ENCODE peak calls at places on chromosomes 6 and 20, in five cellular contexts. A is SK-N-SH, Z is K562, L is HCT116, I is HepG2. H is an unnamed sample. For H3K79me2, the result is how much of the 10 kb centered on the place peaks cover.

GRCh38 chr20:3716195-3716834 is 3.9 kb upstream of the SIGLEC1 start:
- DNase-seq in L (peak), A (peak), I (peak), Z (peak), H (peak)

GRCh38 chr6:17156112-17156921 is 54.5 kb downstream of the STMND1 start:
- DNase-seq in Z (peak), L (peak), I (peak), A (peak), H (peak)

GRCh38 chr6:25715794-25716193 is 38.7 kb upstream of the SLC17A4 start:
- DNase-seq in A (no peak), I (peak), L (no peak), Z (no peak), H (no peak)

GRCh38 chr6:110646419-110646698 is 168.9 kb downstream of the CDK19 start:
- DNase-seq in Z (no peak), L (no peak), I (no peak), A (no peak), H (no peak)

GRCh38 chr6:15077964-15078363 is 167.9 kb upstream of the JARID2 start:
- DNase-seq in Z (no peak), I (no peak), A (no peak), L (no peak), H (no peak)

GRCh38 chr6:35590622-35591066 is 77.9 kb upstream of the TULP1 start:
- DNase-seq in Z (no peak), A (no peak), L (no peak), I (no peak), H (peak)

GRCh38 chr6:157436200-157436943 is 55.4 kb downstream of the ZDHHC14 start:
- DNase-seq in I (no peak), A (no peak), Z (no peak), L (no peak), H (no peak)

GRCh38 chr6:42629845-42630244 is 66.0 kb downstream of the UBR2 start:
- DNase-seq in Z (no peak), A (no peak), I (no peak), L (no peak), H (no peak)

GRCh38 chr6:19715166-19715558 is 122.0 kb upstream of the ID4 start:
- DNase-seq in A (no peak), Z (no peak), I (no peak), L (no peak), H (no peak)

GRCh38 chr6:19024737-19025136 is 637.6 kb downstream of the RNF144B start:
- DNase-seq in L (peak), I (peak), A (peak), Z (no peak), H (no peak)

GRCh38 chr6:166766769-166767168 is 139.7 kb upstream of the RPS6KA2 start:
- DNase-seq in L (no peak), A (no peak), Z (no peak), I (no peak), H (no peak)

GRCh38 chr6:13943943-13944342 is 19.2 kb downstream of the RNF182 start:
- DNase-seq in L (no peak), A (no peak), Z (no peak), I (no peak), H (no peak)

GRCh38 chr20:34546751-34547181 is 11.8 kb upstream of the MAP1LC3A start:
- DNase-seq in L (no peak), A (no peak), I (no peak), Z (no peak), H (no peak)

GRCh38 chr20:51732454-51732791 is 35.8 kb downstream of the ATP9A start:
- DNase-seq in A (no peak), I (no peak), Z (no peak), L (no peak), H (no peak)

GRCh38 chr20:8749101-8749500 is 319.8 kb upstream of the PLCB4 start:
- DNase-seq in L (no peak), A (no peak), Z (no peak), I (no peak), H (no peak)

GRCh38 chr20:1242530-1242929 is 16.7 kb downstream of the RAD21L1 start:
- DNase-seq in I (no peak), L (no peak), A (no peak), Z (peak), H (peak)

GRCh38 chr6:7841781-7842468 is 68.7 kb downstream of the TXNDC5 start:
- DNase-seq in Z (no peak), L (no peak), A (no peak), I (no peak), H (no peak)

GRCh38 chr20:12203981-12204380 is 286.3 kb downstream of the BTBD3 start:
- DNase-seq in A (no peak), I (no peak), Z (no peak), L (no peak), H (no peak)

GRCh38 chr20:44720994-44721784 is 6.0 kb downstream of the CCN5 start:
- DNase-seq in L (peak), Z (no peak), A (no peak), I (no peak), H (peak)

GRCh38 chr20:43752561-43753301 is 25.9 kb upstream of the GTSF1L start:
- DNase-seq in A (no peak), I (no peak), L (no peak), Z (no peak), H (no peak)

GRCh38 chr6:137832110-137832509 is 34.9 kb upstream of the TNFAIP3 start:
- DNase-seq in L (peak), Z (peak), A (no peak), I (no peak), H (no peak)

GRCh38 chr20:10578607-10579006 is 95.2 kb downstream of the JAG1 start:
- DNase-seq in L (peak), I (peak), A (no peak), Z (no peak), H (peak)

GRCh38 chr6:136608991-136609390 is 58.8 kb upstream of the MAP7 start:
- DNase-seq in Z (no peak), L (no peak), I (no peak), A (no peak), H (peak)

GRCh38 chr6:13494137-13494536 is 6.7 kb upstream of the GFOD1 start:
- DNase-seq in Z (no peak), L (no peak), I (no peak), A (no peak), H (no peak)

GRCh38 chr6:144286503-144287393 is 1.6 kb downstream of the UTRN start:
- DNase-seq in L (no peak), A (peak), I (peak), Z (no peak), H (peak)

GRCh38 chr6:7479801-7480266 is 61.6 kb upstream of the DSP start:
- DNase-seq in L (peak), Z (no peak), A (no peak), I (no peak), H (peak)

GRCh38 chr6:71460933-71461332 is 172.3 kb downstream of the OGFRL1 start:
- DNase-seq in A (no peak), Z (no peak), L (no peak), I (no peak), H (no peak)

GRCh38 chr20:49508435-49509199 is 26.1 kb upstream of the KCNB1 start:
- DNase-seq in I (peak), A (peak), Z (peak), L (peak), H (peak)

GRCh38 chr20:36399147-36399968 is 93.2 kb downstream of the DLGAP4 start:
- DNase-seq in Z (peak), A (peak), I (peak), L (peak), H (peak)
- TF ChIP-seq MAX in Z (no peak), A (no peak), I (no peak), L (no peak), H (no peak)

GRCh38 chr6:104957301-104958177 is 632 bp downstream of the LIN28B start:
- DNase-seq in A (no peak), L (no peak), Z (peak), I (peak), H (no peak)
- H3K4me2 ChIP-seq in A (peak), L (no peak), Z (peak), I (peak), H (peak)

GRCh38 chr6:16136536-16137450 is 7.9 kb downstream of the MYLIP start:
- DNase-seq in Z (no peak), L (peak), A (no peak), I (no peak), H (peak)
- H3K79me2 ChIP-seq in Z (half or more), L (under half), A (under half), I (under half), H (half or more)

DNA sequence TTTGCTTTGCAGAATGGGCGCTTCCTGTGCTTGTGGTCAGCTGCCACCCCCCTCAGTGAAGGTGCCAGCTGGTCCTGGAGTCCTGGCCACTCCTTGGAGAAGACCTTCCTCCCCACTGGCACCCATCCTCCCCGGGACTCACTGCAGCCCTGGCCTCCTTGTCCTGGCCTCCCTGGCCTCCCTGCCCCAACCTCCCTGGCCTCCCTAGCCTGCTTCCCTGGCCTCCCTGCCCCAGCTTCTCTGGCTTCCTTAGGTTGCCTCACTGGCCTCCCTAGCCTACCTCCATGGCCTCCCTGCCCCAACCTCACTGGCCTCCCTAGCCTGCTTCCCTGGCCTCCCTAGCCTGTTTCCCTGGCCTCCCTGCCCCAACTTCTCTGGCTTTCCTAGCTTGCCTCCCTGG is 297.8 kb downstream of the CDH4 start:
- DNase-seq in L (no peak), A (no peak), I (no peak), Z (no peak), H (no peak)
- TF ChIP-seq MAX in L (no peak), A (no peak), I (no peak), Z (no peak), H (no peak)

DNA sequence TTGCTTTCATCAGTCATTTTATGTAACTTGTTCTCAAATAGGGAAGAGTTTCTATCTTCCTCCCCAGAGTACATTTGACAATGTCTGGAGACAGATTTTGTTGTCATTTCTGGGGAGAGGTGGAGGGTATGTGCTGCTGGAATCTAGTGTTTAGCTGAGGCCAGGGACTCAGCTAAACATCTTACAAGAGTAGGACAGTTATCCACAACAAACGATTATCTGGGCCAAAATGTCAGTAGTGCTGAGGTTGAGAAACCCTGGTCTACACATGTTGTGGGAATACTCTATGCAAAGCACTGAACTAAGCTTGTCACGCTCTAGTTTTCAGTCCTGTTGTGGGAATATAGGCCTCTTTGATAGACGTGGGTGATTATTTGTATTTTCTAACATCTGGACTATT is 171.4 kb downstream of the CD109 start:
- DNase-seq in A (no peak), Z (no peak), L (no peak), I (no peak), H (no peak)
- H3K4me2 ChIP-seq in A (no peak), Z (no peak), L (no peak), I (no peak), H (no peak)

DNA sequence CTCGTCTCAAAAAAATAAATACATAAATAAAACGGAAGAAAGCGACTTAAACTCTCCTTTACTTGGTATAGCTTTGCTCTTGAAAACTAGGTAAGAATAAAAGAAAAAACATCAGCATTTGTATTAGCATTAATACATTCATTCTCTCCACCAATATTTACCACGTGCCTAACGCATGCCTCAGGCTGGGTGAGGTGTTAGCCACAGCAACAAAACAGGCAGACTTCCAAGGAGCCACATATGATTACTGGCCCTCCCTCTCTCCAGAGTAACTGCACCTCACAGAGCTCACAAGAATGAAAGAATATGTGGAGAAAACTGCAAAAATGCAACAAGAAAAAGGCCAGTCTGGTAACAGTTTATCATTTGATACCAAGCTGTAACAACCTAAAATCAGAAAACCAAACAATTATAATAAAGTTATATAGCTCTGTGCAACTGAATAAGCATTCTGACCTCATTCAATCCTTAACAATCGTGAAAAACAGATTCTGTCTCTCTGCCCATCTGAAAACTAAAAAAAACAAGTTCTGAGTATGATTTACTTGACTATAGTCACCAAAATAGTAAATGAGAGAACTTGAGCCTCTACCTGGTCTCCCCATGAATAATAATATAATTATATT is 5.2 kb downstream of the NAPB start:
- DNase-seq in Z (no peak), I (no peak), L (no peak), A (no peak), H (no peak)
- H3K79me2 ChIP-seq in Z (half or more), I (half or more), L (half or more), A (half or more), H (half or more)

GRCh38 chr20:58981564-58982364 is 708 bp downstream of the NELFCD start:
- DNase-seq in Z (peak), L (no peak), I (peak), A (peak), H (peak)
- TF ChIP-seq MAX in Z (no peak), L (no peak), I (no peak), A (no peak), H (no peak)

GRCh38 chr6:82362144-82362543 is 1.5 kb upstream of the TPBG start:
- DNase-seq in I (no peak), L (no peak), A (no peak), Z (no peak), H (no peak)

GRCh38 chr6:82364087-82365010 is 732 bp downstream of the TPBG start:
- DNase-seq in A (peak), I (no peak), L (peak), Z (peak), H (peak)

GRCh38 chr6:82361631-82362030 is 2.0 kb upstream of the TPBG start:
- DNase-seq in I (no peak), Z (no peak), L (no peak), A (no peak), H (no peak)

GRCh38 chr6:82363368-82364086 is at the start of gene TPBG:
- DNase-seq in I (peak), L (peak), Z (peak), A (peak), H (peak)

DNA sequence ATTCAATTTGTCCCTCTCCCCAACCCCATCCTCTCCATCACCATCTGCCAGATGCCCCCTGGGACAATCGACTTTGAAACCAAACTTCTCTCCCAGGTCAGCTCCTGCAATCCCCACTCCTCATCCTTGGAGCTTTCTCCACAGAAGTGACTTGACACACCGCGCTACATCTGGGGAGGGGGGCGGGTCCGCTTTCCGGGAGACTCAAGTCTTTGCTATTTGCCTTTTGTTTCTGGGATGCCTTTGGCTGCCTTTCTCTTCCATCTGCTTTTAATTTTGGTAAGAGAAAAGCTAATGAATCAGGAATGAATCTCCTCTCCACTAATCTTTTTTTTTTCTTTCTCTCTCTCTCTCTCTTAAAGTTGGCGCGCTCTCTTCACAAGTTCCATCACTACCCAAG is 749 bp upstream of the TPBG start:
- DNase-seq in I (no peak), A (peak), L (no peak), Z (no peak), H (no peak)
- H3K4me2 ChIP-seq in I (no peak), A (peak), L (peak), Z (no peak), H (peak)

H was measured in endothelial cell of umbilical vein.